ENCODE peak calls at places on chromosomes 6 and 20, in five cellular contexts. Q, W, J, K and L are unnamed samples.

GRCh38 chr6:13261464-13261994 is 66.8 kb downstream of the TBC1D7 start:
- DNase-seq in K (no peak), J (no peak), W (no peak), Q (no peak), L (no peak)

GRCh38 chr6:19478992-19479391 is 358.2 kb upstream of the ID4 start:
- DNase-seq in K (no peak), W (no peak), Q (no peak), J (no peak), L (no peak)

GRCh38 chr6:20479075-20479871 is 55.0 kb upstream of the CDKAL1 start:
- DNase-seq in J (no peak), W (no peak), K (no peak), Q (no peak), L (no peak)

GRCh38 chr6:365835-366234 is 25.7 kb upstream of the IRF4 start:
- DNase-seq in Q (no peak), K (no peak), W (peak), J (no peak), L (no peak)

GRCh38 chr6:44682987-44683779 is 295.7 kb downstream of the CDC5L start:
- DNase-seq in Q (no peak), K (no peak), W (no peak), J (no peak), L (no peak)

GRCh38 chr6:97136644-97137358 is 146.2 kb downstream of the MMS22L start:
- DNase-seq in K (no peak), Q (no peak), J (no peak), W (no peak), L (no peak)

GRCh38 chr6:43055966-43056365 is 2.3 kb upstream of the CUL7 start:
- DNase-seq in W (peak), J (no peak), K (no peak), Q (no peak), L (no peak)

GRCh38 chr6:91438570-91438969 is 851.7 kb upstream of the MAP3K7 start:
- DNase-seq in K (no peak), Q (no peak), W (no peak), J (peak), L (no peak)

GRCh38 chr6:37667050-37667814 is 30.5 kb downstream of the MDGA1 start:
- DNase-seq in Q (no peak), W (no peak), J (peak), K (no peak), L (no peak)

GRCh38 chr6:4901256-4902061 is 102.4 kb downstream of the RPP40 start:
- DNase-seq in K (no peak), W (no peak), J (no peak), Q (no peak), L (no peak)

GRCh38 chr6:105824732-105825131 is 261.4 kb upstream of the PRDM1 start:
- DNase-seq in K (no peak), W (no peak), Q (no peak), J (no peak), L (no peak)

GRCh38 chr20:62323980-62324906 is 21.4 kb downstream of the ADRM1 start:
- DNase-seq in Q (no peak), K (no peak), W (no peak), J (no peak), L (no peak)

GRCh38 chr6:138521800-138522199 is 22.5 kb upstream of the NHSL1 start:
- DNase-seq in K (no peak), Q (no peak), W (no peak), J (no peak), L (no peak)

GRCh38 chr6:132961122-132961521 is 146.8 kb downstream of the RPS12 start:
- DNase-seq in J (peak), W (no peak), Q (no peak), K (no peak), L (no peak)

GRCh38 chr6:128138694-128139093 is 237.8 kb upstream of the THEMIS start:
- DNase-seq in W (no peak), K (no peak), Q (no peak), J (no peak), L (no peak)

GRCh38 chr20:63778857-63779256 is 39.3 kb downstream of the SLC2A4RG start:
- DNase-seq in W (peak), Q (no peak), K (no peak), J (no peak), L (no peak)

GRCh38 chr6:114272582-114272981 is 70.2 kb downstream of the HS3ST5 start:
- DNase-seq in W (no peak), J (no peak), K (peak), Q (no peak), L (no peak)

GRCh38 chr6:135680964-135681913 is 170.3 kb upstream of the PDE7B start:
- DNase-seq in Q (no peak), J (no peak), W (no peak), K (no peak), L (no peak)

GRCh38 chr6:104095661-104096416 is 763.9 kb downstream of the HACE1 start:
- DNase-seq in Q (no peak), W (no peak), J (no peak), K (no peak), L (no peak)

GRCh38 chr6:53465732-53466131 is 79.2 kb downstream of the GCLC start:
- DNase-seq in J (peak), W (no peak), Q (no peak), K (no peak), L (no peak)
- H3K27ac ChIP-seq in J (no peak), W (no peak), Q (no peak), K (no peak), L (no peak)

GRCh38 chr6:7085911-7086310 is 21.9 kb upstream of the RREB1 start:
- DNase-seq in K (no peak), J (peak), Q (no peak), W (no peak), L (no peak)

GRCh38 chr6:7086488-7086887 is 21.3 kb upstream of the RREB1 start:
- DNase-seq in W (no peak), J (peak), Q (no peak), K (no peak), L (no peak)

GRCh38 chr6:7088076-7088742 is 19.6 kb upstream of the RREB1 start:
- DNase-seq in J (no peak), K (no peak), Q (no peak), W (no peak), L (no peak)

GRCh38 chr6:7087491-7087979 is 20.2 kb upstream of the RREB1 start:
- DNase-seq in Q (no peak), K (no peak), W (no peak), J (no peak), L (no peak)

DNA sequence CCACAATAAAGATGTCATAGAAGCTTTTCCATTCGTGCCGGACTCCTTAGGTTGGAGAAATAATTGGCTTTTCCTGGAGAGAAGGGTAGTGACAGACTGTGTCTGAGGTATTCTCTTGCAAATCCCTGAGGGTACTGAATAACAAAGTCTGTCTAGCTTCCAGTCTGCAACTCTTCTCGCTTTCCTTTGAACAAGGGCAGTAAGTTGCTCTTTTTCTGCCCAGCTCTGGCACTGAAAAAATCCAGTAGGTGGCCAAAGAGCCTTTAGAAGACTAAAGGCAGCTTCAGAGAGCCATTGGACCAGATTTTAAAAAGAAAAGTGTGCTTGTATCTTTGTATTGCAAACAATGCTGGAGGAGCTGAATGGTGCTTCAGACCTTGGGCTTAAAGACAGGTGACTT is 20.7 kb upstream of the RREB1 start:
- DNase-seq in K (peak), W (no peak), Q (no peak), J (peak), L (no peak)
- H3K9ac ChIP-seq in K (no peak), W (no peak), Q (no peak), J (no peak), L (peak)

GRCh38 chr6:39884696-39885095 is 49.6 kb downstream of the MOCS1 start:
- DNase-seq in Q (no peak), W (no peak), K (no peak), J (peak), L (no peak)

GRCh38 chr6:39889229-39889628 is 45.0 kb downstream of the MOCS1 start:
- DNase-seq in Q (no peak), J (no peak), W (no peak), K (no peak), L (no peak)

GRCh38 chr6:39886871-39887270 is 47.4 kb downstream of the MOCS1 start:
- DNase-seq in K (no peak), Q (no peak), W (no peak), J (no peak), L (no peak)

GRCh38 chr6:39885691-39886090 is 48.6 kb downstream of the MOCS1 start:
- DNase-seq in Q (no peak), K (no peak), W (no peak), J (no peak), L (no peak)

DNA sequence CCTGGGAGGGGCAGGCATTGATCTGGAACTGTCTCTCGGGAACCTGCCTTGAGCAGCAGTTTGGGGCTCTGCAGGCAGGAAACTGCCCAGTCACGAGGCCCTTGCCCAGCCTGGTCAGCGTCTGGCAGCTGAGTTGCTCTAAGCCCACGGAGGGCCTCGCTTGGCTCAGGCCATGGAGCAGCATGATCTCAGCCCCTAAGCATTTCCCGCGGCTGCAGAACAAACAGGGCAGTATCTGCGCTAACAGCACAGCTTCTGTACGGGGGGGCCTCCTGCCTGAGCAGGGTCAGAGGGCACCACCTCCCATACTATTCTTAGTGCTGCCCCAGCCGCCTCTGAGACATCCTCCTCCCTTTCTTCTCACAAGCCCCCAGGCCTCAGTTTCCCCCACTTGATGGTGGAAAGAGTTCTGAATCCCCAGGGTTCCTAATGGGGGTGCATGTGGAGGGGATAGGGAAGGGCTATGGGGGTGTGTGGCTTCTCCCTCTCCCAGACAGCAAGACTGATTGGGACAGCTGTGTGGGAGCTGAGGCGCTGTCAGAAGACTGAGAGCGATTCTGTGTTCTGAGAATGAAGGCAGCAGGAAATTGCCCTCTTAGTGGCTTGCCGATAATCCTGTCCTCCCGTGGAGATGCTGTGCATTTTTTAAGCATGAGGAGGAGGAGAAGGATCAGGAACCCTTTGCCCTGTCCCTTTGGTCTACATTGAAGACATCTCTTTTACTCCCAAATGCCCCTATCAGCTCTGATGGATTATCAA is 46.4 kb downstream of the MOCS1 start:
- DNase-seq in K (peak), W (peak), Q (no peak), J (peak), L (no peak)
- H3K27ac ChIP-seq in K (no peak), W (peak), Q (no peak), J (peak), L (no peak)

GRCh38 chr20:53838311-53838873 is 232.0 kb downstream of the BCAS1 start:
- DNase-seq in K (no peak), J (no peak), W (no peak), Q (no peak), L (no peak)
- H3K9ac ChIP-seq in K (no peak), J (no peak), W (no peak), Q (no peak), L (no peak)